ENCODE peak calls at places on chromosome 9, in four cellular contexts. One of them, this sample, is unnamed.

GRCh38 chr9:14561929-14562386 is 131.3 kb downstream of the ZDHHC21 start:
- DNase-seq in fibroblast of mammary gland: no peak
- DNase-seq in breast epithelium: peak; percentile 38
- DNase-seq in lung: no peak
- DNase-seq in this sample: no peak

GRCh38 chr9:34611811-34612787 is at the start of gene RPP25L:
- DNase-seq in fibroblast of mammary gland: peak; percentile 72
- DNase-seq in breast epithelium: peak; percentile 67
- DNase-seq in lung: peak; percentile 86
- DNase-seq in this sample: peak; percentile 72

GRCh38 chr9:135340143-135340655 is 139.4 kb upstream of the PPP1R26 start:
- DNase-seq in fibroblast of mammary gland: no peak
- DNase-seq in breast epithelium: no peak
- DNase-seq in lung: no peak
- DNase-seq in this sample: no peak

GRCh38 chr9:124479371-124479770 is 27.8 kb downstream of the NR5A1 start:
- DNase-seq in fibroblast of mammary gland: no peak
- DNase-seq in breast epithelium: no peak
- DNase-seq in lung: no peak
- DNase-seq in this sample: no peak

GRCh38 chr9:26012797-26013594 is 334.8 kb upstream of the TUSC1 start:
- DNase-seq in fibroblast of mammary gland: peak; percentile 15
- DNase-seq in breast epithelium: no peak
- DNase-seq in lung: no peak
- DNase-seq in this sample: no peak

GRCh38 chr9:75461188-75461587 is 372.9 kb downstream of the OSTF1 start:
- DNase-seq in fibroblast of mammary gland: no peak
- DNase-seq in breast epithelium: no peak
- DNase-seq in lung: no peak
- DNase-seq in this sample: no peak

GRCh38 chr9:81653240-81653639 is 36.1 kb downstream of the TLE1 start:
- DNase-seq in fibroblast of mammary gland: peak; percentile 42
- DNase-seq in breast epithelium: no peak
- DNase-seq in lung: no peak
- DNase-seq in this sample: peak; percentile 27

GRCh38 chr9:70123695-70124094 is 80.0 kb downstream of the MAMDC2 start:
- DNase-seq in fibroblast of mammary gland: no peak
- DNase-seq in breast epithelium: no peak
- DNase-seq in lung: no peak
- DNase-seq in this sample: no peak

GRCh38 chr9:87267251-87267679 is 230.4 kb upstream of the DAPK1 start:
- DNase-seq in fibroblast of mammary gland: peak; percentile 75
- DNase-seq in breast epithelium: no peak
- DNase-seq in lung: no peak
- DNase-seq in this sample: no peak

GRCh38 chr9:130220351-130220750 is 45.2 kb upstream of the HMCN2 start:
- DNase-seq in fibroblast of mammary gland: no peak
- DNase-seq in breast epithelium: no peak
- DNase-seq in lung: no peak
- DNase-seq in this sample: peak; percentile 56
- TF ChIP-seq CTCF in fibroblast of mammary gland: peak; percentile 16
- TF ChIP-seq CTCF in breast epithelium: no peak
- TF ChIP-seq CTCF in lung: no peak
- TF ChIP-seq CTCF in this sample: peak; percentile 55

GRCh38 chr9:97740848-97741821 is 44.0 kb upstream of the XPA start:
- DNase-seq in fibroblast of mammary gland: peak; percentile 42
- DNase-seq in breast epithelium: peak; percentile 37
- DNase-seq in lung: peak; percentile 44
- DNase-seq in this sample: peak; percentile 45
- H3K4me3 ChIP-seq in fibroblast of mammary gland: peak overlapping the region; percentile 12
- H3K4me3 ChIP-seq in breast epithelium: peak overlapping the region; percentile 27
- H3K4me3 ChIP-seq in lung: no peak overlapping the region
- H3K4me3 ChIP-seq in this sample: peak overlapping the region; percentile 35

GRCh38 chr9:96620832-96621269 is 1.2 kb upstream of the CDC14B start:
- DNase-seq in fibroblast of mammary gland: no peak
- DNase-seq in breast epithelium: no peak
- DNase-seq in lung: no peak
- DNase-seq in this sample: no peak
- TF ChIP-seq CTCF in fibroblast of mammary gland: no peak
- TF ChIP-seq CTCF in breast epithelium: no peak
- TF ChIP-seq CTCF in lung: no peak
- TF ChIP-seq CTCF in this sample: no peak

DNA sequence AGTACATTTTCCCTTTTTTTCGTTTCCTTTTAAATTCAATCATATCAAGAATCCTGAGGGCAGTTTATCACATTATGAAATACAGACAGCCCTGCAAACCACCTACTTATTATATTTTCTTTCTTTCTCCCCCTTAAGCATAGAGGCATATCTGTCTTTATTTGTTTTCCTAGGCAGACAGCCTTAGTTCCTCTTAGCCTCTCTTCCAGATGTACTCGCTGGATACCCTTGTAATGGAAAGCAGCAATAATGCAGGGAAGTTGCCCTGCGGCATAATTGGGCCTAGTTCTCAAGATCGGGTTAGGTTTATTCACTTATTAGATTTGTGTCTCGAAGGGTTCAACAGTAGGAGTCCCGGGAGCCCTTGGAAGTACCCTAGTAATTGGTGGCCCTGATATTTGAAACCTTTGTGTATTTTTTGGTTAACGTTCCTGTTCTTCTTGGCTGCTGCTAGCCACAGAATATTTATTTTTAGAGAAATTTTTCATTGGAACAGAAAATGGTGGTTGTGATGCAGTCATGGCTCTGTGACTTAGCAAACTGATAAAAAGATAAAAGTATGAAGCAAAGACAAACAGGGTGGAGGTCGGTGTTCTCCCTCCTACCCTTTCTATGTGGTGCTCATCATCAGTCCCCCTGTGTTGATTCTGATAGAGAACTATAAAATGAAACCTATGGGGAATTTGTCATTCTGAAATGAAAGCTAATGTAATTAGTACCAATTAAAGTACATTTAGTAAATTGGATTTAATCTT is 6.4 kb downstream of the TLE4 start:
- DNase-seq in fibroblast of mammary gland: no peak
- DNase-seq in breast epithelium: no peak
- DNase-seq in lung: no peak
- DNase-seq in this sample: peak; percentile 58
- H3K4me3 ChIP-seq in fibroblast of mammary gland: no peak overlapping the region
- H3K4me3 ChIP-seq in breast epithelium: no peak overlapping the region
- H3K4me3 ChIP-seq in lung: no peak overlapping the region
- H3K4me3 ChIP-seq in this sample: peak overlapping the region; percentile 34

DNA sequence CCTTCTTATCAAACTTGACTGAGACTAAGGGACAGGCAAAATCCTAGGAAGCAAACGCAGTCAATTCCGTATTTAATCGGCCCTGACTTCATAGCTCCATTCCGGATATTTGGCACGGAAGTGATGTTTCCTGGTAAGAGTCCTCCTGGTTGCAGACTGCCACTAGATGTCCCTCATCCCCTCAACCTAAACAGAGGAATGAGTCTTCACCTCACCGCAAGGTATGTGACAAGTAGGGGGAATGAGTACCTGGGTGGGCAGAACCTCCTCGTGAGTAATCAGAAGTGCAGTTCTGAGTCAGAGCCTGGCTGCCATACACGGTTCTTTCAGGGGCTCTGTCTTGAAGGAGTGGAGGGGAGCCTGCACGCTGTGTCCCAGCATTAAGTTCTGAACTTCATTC is 173.6 kb downstream of the MUSK start:
- DNase-seq in fibroblast of mammary gland: no peak
- DNase-seq in breast epithelium: no peak
- DNase-seq in lung: no peak
- DNase-seq in this sample: no peak
- TF ChIP-seq CTCF in fibroblast of mammary gland: no peak
- TF ChIP-seq CTCF in breast epithelium: no peak
- TF ChIP-seq CTCF in lung: no peak
- TF ChIP-seq CTCF in this sample: no peak

GRCh38 chr9:127877566-127877998 is at the start of gene AK1:
- DNase-seq in fibroblast of mammary gland: peak; percentile 43
- DNase-seq in breast epithelium: peak; percentile 64
- DNase-seq in lung: peak; percentile 84
- DNase-seq in this sample: peak; percentile 53

GRCh38 chr9:127875306-127875966 is 2.0 kb downstream of the AK1 start:
- DNase-seq in fibroblast of mammary gland: peak; percentile 55
- DNase-seq in breast epithelium: no peak
- DNase-seq in lung: no peak
- DNase-seq in this sample: peak; percentile 63

GRCh38 chr9:127876026-127876763 is 1.3 kb downstream of the AK1 start:
- DNase-seq in fibroblast of mammary gland: no peak
- DNase-seq in breast epithelium: no peak
- DNase-seq in lung: peak; percentile 72
- DNase-seq in this sample: no peak

GRCh38 chr9:127878001-127878651 is 651 bp upstream of the AK1 start:
- DNase-seq in fibroblast of mammary gland: no peak
- DNase-seq in breast epithelium: no peak
- DNase-seq in lung: no peak
- DNase-seq in this sample: no peak

GRCh38 chr9:127876764-127877562 is 512 bp downstream of the AK1 start:
- DNase-seq in fibroblast of mammary gland: no peak
- DNase-seq in breast epithelium: no peak
- DNase-seq in lung: no peak
- DNase-seq in this sample: no peak
- H3K4me3 ChIP-seq in fibroblast of mammary gland: peak overlapping the region; percentile 48
- H3K4me3 ChIP-seq in breast epithelium: peak overlapping the region; percentile 54
- H3K4me3 ChIP-seq in lung: peak overlapping the region; percentile 45
- H3K4me3 ChIP-seq in this sample: peak overlapping the region; percentile 74

This sample was measured in fibroblast of the aortic adventitia.